ENCODE peak calls at places on chromosomes 11 and 22, in six cellular contexts. I is EL; Y is fibroblast of villous mesenchyme; F is effector CD4-positive, alpha-beta T cell; C is foreskin keratinocyte; U is HS-27A. K is an unnamed sample.

GRCh38 chr11:57426754-57427691 is at the start of gene SLC43A3:
- DNase-seq in I (peak), Y (peak), F (peak), C (peak), U (peak), K (peak)

GRCh38 chr11:73386026-73386425 is 9.8 kb downstream of the RELT start:
- DNase-seq in I (no peak), Y (no peak), F (no peak), C (no peak), U (no peak), K (no peak)

GRCh38 chr11:131412061-131412460 is 41.6 kb downstream of the NTM start:
- DNase-seq in I (no peak), Y (no peak), F (no peak), C (peak), U (no peak), K (no peak)

GRCh38 chr11:45820211-45820857 is 15.4 kb downstream of the SLC35C1 start:
- DNase-seq in I (no peak), Y (peak), F (no peak), C (no peak), U (no peak), K (no peak)

GRCh38 chr11:27429740-27430451 is 42.7 kb downstream of the LGR4 start:
- DNase-seq in I (peak), Y (no peak), F (no peak), C (peak), U (no peak), K (peak)

GRCh38 chr11:3827434-3828186 is 13.1 kb downstream of the RHOG start:
- DNase-seq in I (no peak), Y (no peak), F (no peak), C (no peak), U (no peak), K (no peak)

GRCh38 chr11:1204381-1205101 is 18.3 kb upstream of the MUC5B start:
- DNase-seq in I (no peak), Y (no peak), F (no peak), C (no peak), U (no peak), K (no peak)

GRCh38 chr11:72625746-72626636 is 48.2 kb downstream of the PDE2A start:
- DNase-seq in I (no peak), Y (peak), F (no peak), C (no peak), U (no peak), K (no peak)

GRCh38 chr22:47923011-47923427 is 1160.6 kb downstream of the TBC1D22A start:
- DNase-seq in I (no peak), Y (no peak), F (no peak), C (no peak), U (no peak), K (no peak)

GRCh38 chr11:120894207-120894989 is 129.5 kb upstream of the TBCEL start:
- DNase-seq in I (no peak), Y (no peak), F (no peak), C (peak), U (no peak), K (peak)

K was measured in RWPE1.